ENCODE peak calls at places on chromosomes 6 and 20, in five cellular contexts. F is iPS-NIHi11; Q is activated naive CD8-positive, alpha-beta T cell treated with anti-CD3 and anti-CD28 coated beads for 36 hours; J is astrocyte of the spinal cord; B is EL. R is an unnamed sample.

GRCh38 chr6:49552596-49552995 is 2.1 kb downstream of the C6orf141 start:
- DNase-seq in F (no peak), Q (no peak), J (no peak), B (peak), R (no peak)

GRCh38 chr20:22584630-22584921 is 204 bp upstream of the FOXA2 start:
- DNase-seq in F (no peak), Q (no peak), J (no peak), B (no peak), R (no peak)

GRCh38 chr6:111973897-111974639 is 79.8 kb upstream of the CCN6 start:
- DNase-seq in F (no peak), Q (no peak), J (peak), B (peak), R (no peak)

GRCh38 chr6:130752292-130752691 is 74.9 kb upstream of the SMLR1 start:
- DNase-seq in F (no peak), Q (no peak), J (no peak), B (peak), R (no peak)

GRCh38 chr6:116255246-116255800 is 1.4 kb upstream of the TSPYL4 start:
- DNase-seq in F (no peak), Q (no peak), J (no peak), B (no peak), R (no peak)

GRCh38 chr20:53247460-53248103 is 275.4 kb downstream of the TSHZ2 start:
- DNase-seq in F (no peak), Q (no peak), J (no peak), B (no peak), R (no peak)

GRCh38 chr20:62027698-62028321 is 37.9 kb downstream of the TAF4 start:
- DNase-seq in F (no peak), Q (no peak), J (no peak), B (no peak), R (no peak)

GRCh38 chr6:151240861-151241642 is 1.3 kb downstream of the AKAP12 start:
- DNase-seq in F (peak), Q (peak), J (peak), B (peak), R (peak)

GRCh38 chr6:16555550-16555949 is 205.7 kb downstream of the ATXN1 start:
- DNase-seq in F (no peak), Q (no peak), J (no peak), B (no peak), R (no peak)

GRCh38 chr20:33532753-33533459 is 43.0 kb downstream of the CBFA2T2 start:
- DNase-seq in F (no peak), Q (no peak), J (no peak), B (no peak), R (no peak)

GRCh38 chr20:37223053-37223452 is 38.6 kb downstream of the GHRH start:
- DNase-seq in F (no peak), Q (no peak), J (peak), B (peak), R (no peak)

GRCh38 chr6:28488916-28489365 is 26.7 kb downstream of the GPX6 start:
- DNase-seq in F (no peak), Q (peak), J (peak), B (peak), R (no peak)

GRCh38 chr20:46715292-46715756 is 5.9 kb downstream of the SLC2A10 start:
- DNase-seq in F (peak), Q (no peak), J (no peak), B (peak), R (no peak)

GRCh38 chr6:142421285-142422202 is 119.7 kb downstream of the ADGRG6 start:
- DNase-seq in F (no peak), Q (no peak), J (peak), B (no peak), R (no peak)